ENCODE peak calls at places on chromosomes 3 and 15, in six cellular contexts. One of them, this sample, is unnamed.

GRCh38 chr15:25862469-25863066 is 559 bp downstream of the ATP10A start:
- DNase-seq in H1: peak
- DNase-seq in K562: no peak
- DNase-seq in GM12878: no peak
- DNase-seq in HepG2: no peak
- DNase-seq in HCT116: no peak
- DNase-seq in this sample: no peak

GRCh38 chr15:57547243-57547755 is 44.4 kb upstream of the MYZAP start:
- DNase-seq in K562: no peak
- DNase-seq in H1: no peak
- DNase-seq in GM12878: no peak
- DNase-seq in HCT116: no peak
- DNase-seq in HepG2: no peak
- DNase-seq in this sample: no peak

GRCh38 chr3:13462125-13462629 is 17.9 kb upstream of the HDAC11 start:
- DNase-seq in HCT116: no peak
- DNase-seq in H1: no peak
- DNase-seq in HepG2: no peak
- DNase-seq in K562: no peak
- DNase-seq in GM12878: no peak
- DNase-seq in this sample: no peak

GRCh38 chr3:127671523-127672428 is 976 bp upstream of the ABTB1 start:
- DNase-seq in HepG2: no peak
- DNase-seq in HCT116: no peak
- DNase-seq in GM12878: no peak
- DNase-seq in K562: peak
- DNase-seq in H1: peak
- DNase-seq in this sample: no peak

GRCh38 chr15:59741274-59741906 is 52.3 kb upstream of the BNIP2 start:
- DNase-seq in H1: no peak
- DNase-seq in GM12878: no peak
- DNase-seq in HCT116: peak
- DNase-seq in K562: no peak
- DNase-seq in HepG2: peak
- DNase-seq in this sample: peak

GRCh38 chr3:65432388-65433003 is 606.2 kb downstream of the MAGI1 start:
- DNase-seq in HepG2: no peak
- DNase-seq in H1: no peak
- DNase-seq in GM12878: no peak
- DNase-seq in HCT116: no peak
- DNase-seq in K562: no peak
- DNase-seq in this sample: no peak

GRCh38 chr15:66827039-66827697 is 125.1 kb downstream of the SMAD6 start:
- DNase-seq in K562: no peak
- DNase-seq in HCT116: no peak
- DNase-seq in HepG2: no peak
- DNase-seq in GM12878: no peak
- DNase-seq in H1: no peak
- DNase-seq in this sample: no peak

GRCh38 chr15:81284256-81285031 is 39.5 kb downstream of the STARD5 start:
- DNase-seq in H1: no peak
- DNase-seq in HepG2: no peak
- DNase-seq in GM12878: no peak
- DNase-seq in K562: no peak
- DNase-seq in HCT116: no peak
- DNase-seq in this sample: no peak

GRCh38 chr3:142657033-142657432 is 60.8 kb downstream of the PLS1 start:
- DNase-seq in K562: no peak
- DNase-seq in GM12878: no peak
- DNase-seq in H1: no peak
- DNase-seq in HCT116: no peak
- DNase-seq in HepG2: no peak
- DNase-seq in this sample: no peak

GRCh38 chr3:195388380-195388779 is 54.4 kb downstream of the ACAP2 start:
- DNase-seq in HCT116: no peak
- DNase-seq in HepG2: peak
- DNase-seq in GM12878: no peak
- DNase-seq in H1: no peak
- DNase-seq in K562: no peak
- DNase-seq in this sample: no peak

GRCh38 chr15:60729850-60730458 is 251.0 kb upstream of the ICE2 start:
- DNase-seq in K562: no peak
- DNase-seq in GM12878: no peak
- DNase-seq in H1: no peak
- DNase-seq in HCT116: no peak
- DNase-seq in HepG2: no peak
- DNase-seq in this sample: no peak

GRCh38 chr15:77907824-77908751 is 169.4 kb downstream of the TBC1D2B start:
- DNase-seq in HepG2: peak
- DNase-seq in HCT116: peak
- DNase-seq in GM12878: no peak
- DNase-seq in H1: no peak
- DNase-seq in K562: peak
- DNase-seq in this sample: peak

GRCh38 chr15:74763416-74763815 is 14.8 kb downstream of the CYP1A2 start:
- DNase-seq in K562: no peak
- DNase-seq in HCT116: no peak
- DNase-seq in GM12878: no peak
- DNase-seq in HepG2: no peak
- DNase-seq in H1: no peak
- DNase-seq in this sample: no peak

GRCh38 chr3:173397161-173398110 is at the start of gene NLGN1:
- DNase-seq in HCT116: no peak
- DNase-seq in HepG2: no peak
- DNase-seq in H1: peak
- DNase-seq in K562: no peak
- DNase-seq in GM12878: no peak
- DNase-seq in this sample: peak

GRCh38 chr15:61857169-61857829 is 202.9 kb downstream of the VPS13C start:
- DNase-seq in K562: no peak
- DNase-seq in HepG2: no peak
- DNase-seq in H1: no peak
- DNase-seq in HCT116: no peak
- DNase-seq in GM12878: no peak
- DNase-seq in this sample: no peak

GRCh38 chr3:151896662-151897012 is 23.2 kb downstream of the SUCNR1 start:
- DNase-seq in H1: no peak
- DNase-seq in GM12878: no peak
- DNase-seq in K562: no peak
- DNase-seq in HepG2: no peak
- DNase-seq in HCT116: peak
- DNase-seq in this sample: no peak

GRCh38 chr15:72231847-72232461 is 964 bp upstream of the PKM start:
- DNase-seq in GM12878: no peak
- DNase-seq in H1: no peak
- DNase-seq in K562: peak
- DNase-seq in HCT116: no peak
- DNase-seq in HepG2: peak
- DNase-seq in this sample: no peak

GRCh38 chr3:177995006-177995732 is 541.1 kb upstream of the KCNMB2 start:
- DNase-seq in GM12878: no peak
- DNase-seq in K562: no peak
- DNase-seq in H1: no peak
- DNase-seq in HCT116: no peak
- DNase-seq in HepG2: no peak
- DNase-seq in this sample: no peak

GRCh38 chr3:65751123-65751700 is 287.5 kb downstream of the MAGI1 start:
- DNase-seq in H1: peak
- DNase-seq in HepG2: peak
- DNase-seq in GM12878: no peak
- DNase-seq in K562: peak
- DNase-seq in HCT116: peak
- DNase-seq in this sample: peak

GRCh38 chr3:62968128-62968527 is 92.9 kb upstream of the CADPS start:
- DNase-seq in HepG2: no peak
- DNase-seq in GM12878: no peak
- DNase-seq in K562: no peak
- DNase-seq in H1: no peak
- DNase-seq in HCT116: no peak
- DNase-seq in this sample: no peak

GRCh38 chr3:19232566-19232965 is 84.3 kb downstream of the KCNH8 start:
- DNase-seq in K562: no peak
- DNase-seq in H1: no peak
- DNase-seq in HCT116: no peak
- DNase-seq in HepG2: no peak
- DNase-seq in GM12878: no peak
- DNase-seq in this sample: no peak

GRCh38 chr3:161251716-161252115 is 30.6 kb downstream of the NMD3 start:
- DNase-seq in H1: no peak
- DNase-seq in K562: no peak
- DNase-seq in HCT116: no peak
- DNase-seq in HepG2: no peak
- DNase-seq in GM12878: no peak
- DNase-seq in this sample: no peak

GRCh38 chr3:39180183-39180545 is 12.2 kb downstream of the XIRP1 start:
- DNase-seq in H1: no peak
- DNase-seq in HCT116: no peak
- DNase-seq in GM12878: no peak
- DNase-seq in HepG2: no peak
- DNase-seq in K562: no peak
- DNase-seq in this sample: no peak

GRCh38 chr3:39176025-39176714 is 16.2 kb downstream of the XIRP1 start:
- DNase-seq in K562: no peak
- DNase-seq in GM12878: no peak
- DNase-seq in HepG2: no peak
- DNase-seq in HCT116: no peak
- DNase-seq in H1: no peak
- DNase-seq in this sample: no peak

GRCh38 chr3:39180546-39181346 is 11.6 kb downstream of the XIRP1 start:
- DNase-seq in H1: peak
- DNase-seq in HepG2: peak
- DNase-seq in GM12878: peak
- DNase-seq in K562: peak
- DNase-seq in HCT116: peak
- DNase-seq in this sample: peak

GRCh38 chr3:39177708-39178332 is 14.6 kb downstream of the XIRP1 start:
- DNase-seq in HepG2: peak
- DNase-seq in H1: peak
- DNase-seq in HCT116: peak
- DNase-seq in GM12878: peak
- DNase-seq in K562: peak
- DNase-seq in this sample: peak

GRCh38 chr3:39178553-39178952 is 13.8 kb downstream of the XIRP1 start:
- DNase-seq in K562: no peak
- DNase-seq in HCT116: no peak
- DNase-seq in GM12878: no peak
- DNase-seq in HepG2: no peak
- DNase-seq in H1: no peak
- DNase-seq in this sample: no peak
- H3K4me3 ChIP-seq in K562: no peak
- H3K4me3 ChIP-seq in HCT116: peak
- H3K4me3 ChIP-seq in GM12878: peak
- H3K4me3 ChIP-seq in HepG2: peak
- H3K4me3 ChIP-seq in H1: peak
- H3K4me3 ChIP-seq in this sample: peak

DNA sequence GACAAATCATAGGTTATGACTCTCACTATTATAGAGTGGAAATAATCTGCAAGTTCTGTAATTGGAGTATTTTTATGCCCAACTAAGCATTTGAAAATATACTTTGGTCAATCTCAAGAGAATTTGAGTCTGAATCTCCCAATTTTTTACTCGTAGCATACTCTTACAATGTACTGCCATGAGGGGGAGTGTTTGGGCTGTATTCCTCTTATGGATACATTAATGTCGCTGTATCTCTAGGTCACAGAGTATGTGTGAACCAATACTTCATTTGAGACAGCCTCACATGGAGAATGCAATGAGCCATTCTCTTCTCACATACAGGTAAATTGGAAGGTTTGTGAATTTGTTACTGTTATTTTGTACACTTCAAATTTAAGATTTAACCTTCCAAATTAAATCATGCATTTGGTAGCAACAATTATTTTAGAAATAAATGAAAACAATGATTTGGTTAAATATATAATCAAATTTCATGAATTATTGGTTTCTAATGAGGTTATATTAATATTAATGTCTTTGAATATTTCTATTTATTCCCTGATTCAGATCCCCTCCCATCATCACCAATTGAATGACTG is 5.5 kb upstream of the CD200 start:
- DNase-seq in HCT116: peak
- DNase-seq in H1: no peak
- DNase-seq in HepG2: peak
- DNase-seq in GM12878: peak
- DNase-seq in K562: peak
- DNase-seq in this sample: no peak
- TF ChIP-seq ZNF274 in HCT116: no peak
- TF ChIP-seq ZNF274 in H1: no peak
- TF ChIP-seq ZNF274 in HepG2: no peak
- TF ChIP-seq ZNF274 in GM12878: no peak
- TF ChIP-seq ZNF274 in K562: no peak
- TF ChIP-seq ZNF274 in this sample: no peak

GRCh38 chr15:87345955-87346354 is 910.6 kb downstream of the NTRK3 start:
- DNase-seq in GM12878: no peak
- DNase-seq in HepG2: no peak
- DNase-seq in K562: no peak
- DNase-seq in H1: no peak
- DNase-seq in HCT116: no peak
- DNase-seq in this sample: no peak

GRCh38 chr15:87354661-87355410 is 901.7 kb downstream of the NTRK3 start:
- DNase-seq in GM12878: no peak
- DNase-seq in HCT116: no peak
- DNase-seq in K562: no peak
- DNase-seq in H1: no peak
- DNase-seq in HepG2: no peak
- DNase-seq in this sample: no peak

GRCh38 chr15:87348746-87349145 is 907.8 kb downstream of the NTRK3 start:
- DNase-seq in H1: no peak
- DNase-seq in K562: no peak
- DNase-seq in HCT116: no peak
- DNase-seq in HepG2: no peak
- DNase-seq in GM12878: no peak
- DNase-seq in this sample: no peak

GRCh38 chr15:87347806-87348515 is 908.6 kb downstream of the NTRK3 start:
- DNase-seq in K562: no peak
- DNase-seq in GM12878: no peak
- DNase-seq in HCT116: no peak
- DNase-seq in HepG2: no peak
- DNase-seq in H1: no peak
- DNase-seq in this sample: no peak

DNA sequence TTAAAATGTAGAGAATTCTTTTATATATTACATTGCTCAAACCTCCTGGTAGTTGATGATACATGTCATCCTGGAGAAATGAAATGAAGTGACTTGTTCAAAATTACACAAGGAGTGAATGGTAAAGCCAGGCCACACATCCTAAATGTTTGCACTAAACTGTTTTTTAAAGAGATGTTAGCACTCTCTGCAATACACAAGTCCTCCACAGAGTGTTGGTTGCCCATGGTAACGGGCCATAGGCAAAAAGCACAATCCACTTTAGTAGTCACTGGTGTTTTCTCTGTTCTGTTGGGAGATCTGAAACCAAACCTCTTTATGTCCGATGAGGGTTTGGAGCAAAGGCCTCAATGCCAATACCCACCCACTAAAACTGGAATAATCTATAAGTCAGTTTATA is 907.4 kb downstream of the NTRK3 start:
- DNase-seq in HCT116: no peak
- DNase-seq in HepG2: no peak
- DNase-seq in K562: peak
- DNase-seq in GM12878: no peak
- DNase-seq in H1: no peak
- DNase-seq in this sample: no peak
- H3K4me3 ChIP-seq in HCT116: no peak
- H3K4me3 ChIP-seq in HepG2: no peak
- H3K4me3 ChIP-seq in K562: no peak
- H3K4me3 ChIP-seq in GM12878: no peak
- H3K4me3 ChIP-seq in H1: no peak
- H3K4me3 ChIP-seq in this sample: no peak

GRCh38 chr15:49313650-49314049 is 109.4 kb upstream of the FGF7 start:
- DNase-seq in H1: no peak
- DNase-seq in GM12878: no peak
- DNase-seq in HepG2: no peak
- DNase-seq in HCT116: no peak
- DNase-seq in K562: no peak
- DNase-seq in this sample: no peak
- TF ChIP-seq ZNF274 in H1: no peak
- TF ChIP-seq ZNF274 in GM12878: no peak
- TF ChIP-seq ZNF274 in HepG2: no peak
- TF ChIP-seq ZNF274 in HCT116: no peak
- TF ChIP-seq ZNF274 in K562: no peak
- TF ChIP-seq ZNF274 in this sample: no peak

This sample was measured in NT2/D1.